ENCODE peak calls at places on chromosomes 3 and 15, in nine cellular contexts. M is esophagus muscularis mucosa, J is transverse colon, F is upper lobe of left lung, U is stomach, C is sigmoid colon, G is K562, O is GM12878, Q is SK-N-SH. D is an unnamed sample.

GRCh38 chr3:10377148-10377725 is 56.3 kb upstream of the SEC13 start:
- DNase-seq in M (no peak), J (no peak), F (peak), U (no peak), C (no peak), G (no peak), O (no peak), Q (no peak), D (no peak)

GRCh38 chr3:122200681-122201080 is 17.2 kb downstream of the CASR start:
- DNase-seq in M (no peak), J (no peak), F (no peak), U (no peak), C (no peak), G (no peak), O (no peak), Q (no peak), D (no peak)

GRCh38 chr3:17062736-17063135 is 178.0 kb downstream of the PLCL2 start:
- DNase-seq in M (no peak), J (no peak), F (no peak), U (no peak), C (no peak), G (no peak), O (no peak), Q (no peak), D (no peak)

GRCh38 chr3:38458796-38459498 is 5.3 kb downstream of the ACVR2B start:
- DNase-seq in M (no peak), J (peak), F (peak), U (peak), C (no peak), G (no peak), O (no peak), Q (peak), D (no peak)

GRCh38 chr3:123778991-123779622 is 105.0 kb downstream of the MYLK start:
- DNase-seq in M (peak), J (no peak), F (no peak), U (no peak), C (no peak), G (no peak), O (no peak), Q (no peak), D (no peak)

GRCh38 chr3:170840291-170840859 is 29.6 kb downstream of the RPL22L1 start:
- DNase-seq in M (no peak), J (no peak), F (no peak), U (no peak), C (no peak), G (no peak), O (no peak), Q (peak), D (no peak)

GRCh38 chr3:187406927-187407326 is 38.7 kb downstream of the RTP4 start:
- DNase-seq in M (no peak), J (no peak), F (no peak), U (no peak), C (no peak), G (no peak), O (no peak), Q (no peak), D (no peak)

GRCh38 chr3:101195951-101196713 is 124.2 kb downstream of the IMPG2 start:
- DNase-seq in M (peak), J (no peak), F (no peak), U (no peak), C (no peak), G (no peak), O (no peak), Q (peak), D (no peak)

GRCh38 chr3:23004971-23005370 is 198.2 kb upstream of the UBE2E2 start:
- DNase-seq in M (no peak), J (no peak), F (no peak), U (no peak), C (no peak), G (no peak), O (no peak), Q (no peak), D (no peak)

GRCh38 chr3:187722206-187722612 is 19.9 kb upstream of the RTP2 start:
- DNase-seq in M (no peak), J (no peak), F (no peak), U (no peak), C (no peak), G (peak), O (no peak), Q (no peak), D (no peak)

GRCh38 chr15:72873379-72874233 is 90.0 kb upstream of the ADPGK start:
- DNase-seq in M (peak), J (no peak), F (no peak), U (no peak), C (no peak), G (no peak), O (no peak), Q (no peak), D (no peak)

GRCh38 chr15:77400258-77400657 is 19.6 kb downstream of the PEAK1 start:
- DNase-seq in M (no peak), J (no peak), F (no peak), U (no peak), C (no peak), G (no peak), O (no peak), Q (no peak), D (no peak)

DNA sequence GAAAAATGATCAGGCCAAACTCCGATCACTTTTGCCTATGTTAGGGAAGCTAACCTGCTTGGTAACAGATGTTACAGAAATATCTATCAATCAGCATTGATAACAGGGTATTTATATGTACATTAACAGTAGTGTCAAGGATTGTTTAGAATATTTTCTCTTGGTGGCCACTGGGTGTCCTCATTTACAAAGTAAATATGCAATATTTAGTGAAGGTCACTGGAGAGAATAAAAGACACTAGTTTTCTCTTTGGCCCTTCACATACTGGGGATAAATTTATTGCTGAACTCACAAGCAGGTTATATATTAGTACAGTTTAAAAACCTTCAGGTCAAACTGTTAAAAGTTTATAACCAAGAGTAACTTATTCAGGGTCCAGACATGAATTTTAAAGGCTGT is 69.0 kb downstream of the TIGIT start:
- DNase-seq in M (no peak), J (no peak), F (no peak), U (no peak), C (no peak), G (peak), O (no peak), Q (peak), D (no peak)
- TF ChIP-seq EP300 in M (no peak), J (no peak), F (no peak), U (no peak), C (no peak), G (no peak), O (no peak), Q (no peak), D (no peak)

DNA sequence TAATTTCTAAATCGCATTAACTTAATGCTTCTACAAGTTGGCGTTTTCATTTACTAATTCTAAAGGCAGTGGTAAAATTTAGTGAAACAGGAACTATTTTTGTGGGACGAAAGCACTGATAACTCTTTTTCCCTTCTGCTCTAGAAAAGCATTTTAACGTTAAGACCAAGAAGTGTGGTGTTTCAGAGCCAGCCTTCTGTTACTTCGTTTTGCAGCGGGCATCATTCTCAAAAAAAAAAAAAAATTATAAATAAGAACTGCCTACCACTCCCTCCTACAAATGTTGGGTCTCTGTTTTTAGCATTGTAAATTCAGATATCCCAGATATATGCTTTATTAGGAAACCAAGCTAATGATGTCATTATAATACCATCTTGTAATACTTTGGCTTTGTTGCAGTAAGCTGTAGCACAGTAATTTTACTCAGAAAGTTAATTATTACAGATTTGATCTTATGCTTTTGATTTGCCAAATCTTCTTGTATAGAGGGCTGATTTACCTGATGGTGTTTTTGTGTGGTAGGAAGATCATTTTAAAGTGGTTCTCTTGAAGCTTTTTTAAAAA is 1.6 kb downstream of the ATP11B start:
- DNase-seq in M (no peak), J (no peak), F (no peak), U (no peak), C (no peak), G (no peak), O (no peak), Q (no peak), D (no peak)
- TF ChIP-seq POLR2AphosphoS5 in M (no peak), J (no peak), F (no peak), U (no peak), C (no peak), G (no peak), O (no peak), Q (no peak), D (no peak)

GRCh38 chr15:25249236-25250010 is 189.4 kb downstream of the UBE3A start:
- DNase-seq in M (peak), J (peak), F (no peak), U (peak), C (no peak), G (no peak), O (no peak), Q (no peak), D (no peak)
- TF ChIP-seq EP300 in M (no peak), J (no peak), F (no peak), U (no peak), C (no peak), G (no peak), O (no peak), Q (no peak), D (no peak)

GRCh38 chr3:98497381-98497780 is at the start of gene OR5K2:
- DNase-seq in M (no peak), J (no peak), F (no peak), U (no peak), C (no peak), G (no peak), O (no peak), Q (no peak), D (no peak)
- TF ChIP-seq POLR2AphosphoS5 in M (no peak), J (no peak), F (no peak), U (no peak), C (no peak), G (no peak), O (no peak), Q (no peak), D (no peak)

GRCh38 chr3:76552653-76553052 is 487.2 kb upstream of the ROBO2 start:
- DNase-seq in M (no peak), J (no peak), F (no peak), U (no peak), C (no peak), G (no peak), O (no peak), Q (no peak), D (no peak)

GRCh38 chr3:76550522-76551201 is 489.2 kb upstream of the ROBO2 start:
- DNase-seq in M (no peak), J (no peak), F (peak), U (no peak), C (no peak), G (no peak), O (no peak), Q (no peak), D (no peak)

GRCh38 chr3:76551739-76552138 is 488.2 kb upstream of the ROBO2 start:
- DNase-seq in M (no peak), J (no peak), F (peak), U (no peak), C (no peak), G (no peak), O (no peak), Q (no peak), D (no peak)

GRCh38 chr3:76554717-76555116 is 485.2 kb upstream of the ROBO2 start:
- DNase-seq in M (no peak), J (no peak), F (no peak), U (no peak), C (no peak), G (no peak), O (no peak), Q (peak), D (no peak)
- TF ChIP-seq EP300 in M (no peak), J (no peak), F (no peak), U (no peak), C (no peak), G (no peak), O (no peak), Q (no peak), D (no peak)

GRCh38 chr3:174253940-174254339 is 605.2 kb upstream of the NAALADL2 start:
- DNase-seq in M (no peak), J (no peak), F (no peak), U (no peak), C (no peak), G (no peak), O (no peak), Q (no peak), D (no peak)
- TF ChIP-seq POLR2AphosphoS5 in M (no peak), J (no peak), F (no peak), U (no peak), C (no peak), G (no peak), O (no peak), Q (no peak), D (no peak)